ENCODE peak calls at places on chromosome 6, in ten cellular contexts. One of them, this sample, is unnamed.

GRCh38 chr6:11662323-11662722 is 116.3 kb downstream of the ADTRP start:
- DNase-seq in activated gamma-delta T cell treated with Interleukin-2 at 50 U/mL for 16 hours: no peak
- DNase-seq in stimulated activated naive B cell treated with anti-CD40 and anti-IgM and Interleukin-4, amounts not matched to agents 10 μg/mL and 1 μg/mL and 100 μg/mL, for 72 hours: no peak
- DNase-seq in stimulated activated CD4-positive, alpha-beta T cell treated with anti-CD3 and anti-CD28 coated beads, Interleukin-2, amount 100 ng/mL, for 24 hours: no peak
- DNase-seq in ELF-1: no peak
- DNase-seq in mucosa of descending colon: no peak
- DNase-seq in astrocyte of the spinal cord: no peak
- DNase-seq in H54: no peak
- DNase-seq in amniotic stem cell: no peak
- DNase-seq in iPS-NIHi11: no peak
- DNase-seq in this sample: no peak

GRCh38 chr6:106525885-106526280 is 103.4 kb downstream of the RTN4IP1 start:
- DNase-seq in astrocyte of the spinal cord: no peak
- DNase-seq in H54: no peak
- DNase-seq in amniotic stem cell: no peak
- DNase-seq in mucosa of descending colon: no peak
- DNase-seq in stimulated activated CD4-positive, alpha-beta T cell treated with anti-CD3 and anti-CD28 coated beads, Interleukin-2, amount 100 ng/mL, for 24 hours: no peak
- DNase-seq in activated gamma-delta T cell treated with Interleukin-2 at 50 U/mL for 16 hours: no peak
- DNase-seq in ELF-1: no peak
- DNase-seq in iPS-NIHi11: no peak
- DNase-seq in stimulated activated naive B cell treated with anti-CD40 and anti-IgM and Interleukin-4, amounts not matched to agents 10 μg/mL and 1 μg/mL and 100 μg/mL, for 72 hours: no peak
- DNase-seq in this sample: no peak

GRCh38 chr6:169800668-169801395 is 49.4 kb downstream of the ERMARD start:
- DNase-seq in amniotic stem cell: no peak
- DNase-seq in ELF-1: peak
- DNase-seq in activated gamma-delta T cell treated with Interleukin-2 at 50 U/mL for 16 hours: no peak
- DNase-seq in stimulated activated naive B cell treated with anti-CD40 and anti-IgM and Interleukin-4, amounts not matched to agents 10 μg/mL and 1 μg/mL and 100 μg/mL, for 72 hours: no peak
- DNase-seq in mucosa of descending colon: peak
- DNase-seq in iPS-NIHi11: no peak
- DNase-seq in stimulated activated CD4-positive, alpha-beta T cell treated with anti-CD3 and anti-CD28 coated beads, Interleukin-2, amount 100 ng/mL, for 24 hours: no peak
- DNase-seq in H54: peak
- DNase-seq in astrocyte of the spinal cord: peak
- DNase-seq in this sample: no peak

GRCh38 chr6:132236281-132236680 is 165.0 kb downstream of the MOXD1 start:
- DNase-seq in mucosa of descending colon: no peak
- DNase-seq in iPS-NIHi11: no peak
- DNase-seq in ELF-1: no peak
- DNase-seq in amniotic stem cell: no peak
- DNase-seq in stimulated activated naive B cell treated with anti-CD40 and anti-IgM and Interleukin-4, amounts not matched to agents 10 μg/mL and 1 μg/mL and 100 μg/mL, for 72 hours: no peak
- DNase-seq in H54: no peak
- DNase-seq in activated gamma-delta T cell treated with Interleukin-2 at 50 U/mL for 16 hours: no peak
- DNase-seq in stimulated activated CD4-positive, alpha-beta T cell treated with anti-CD3 and anti-CD28 coated beads, Interleukin-2, amount 100 ng/mL, for 24 hours: no peak
- DNase-seq in astrocyte of the spinal cord: no peak
- DNase-seq in this sample: no peak

GRCh38 chr6:22716721-22717120 is 147.4 kb downstream of the HDGFL1 start:
- DNase-seq in iPS-NIHi11: no peak
- DNase-seq in activated gamma-delta T cell treated with Interleukin-2 at 50 U/mL for 16 hours: no peak
- DNase-seq in stimulated activated naive B cell treated with anti-CD40 and anti-IgM and Interleukin-4, amounts not matched to agents 10 μg/mL and 1 μg/mL and 100 μg/mL, for 72 hours: no peak
- DNase-seq in stimulated activated CD4-positive, alpha-beta T cell treated with anti-CD3 and anti-CD28 coated beads, Interleukin-2, amount 100 ng/mL, for 24 hours: no peak
- DNase-seq in astrocyte of the spinal cord: no peak
- DNase-seq in ELF-1: no peak
- DNase-seq in H54: no peak
- DNase-seq in mucosa of descending colon: no peak
- DNase-seq in amniotic stem cell: no peak
- DNase-seq in this sample: no peak

GRCh38 chr6:55818482-55818881 is 56.9 kb downstream of the BMP5 start:
- DNase-seq in amniotic stem cell: no peak
- DNase-seq in H54: no peak
- DNase-seq in stimulated activated CD4-positive, alpha-beta T cell treated with anti-CD3 and anti-CD28 coated beads, Interleukin-2, amount 100 ng/mL, for 24 hours: no peak
- DNase-seq in astrocyte of the spinal cord: no peak
- DNase-seq in ELF-1: no peak
- DNase-seq in iPS-NIHi11: no peak
- DNase-seq in mucosa of descending colon: no peak
- DNase-seq in stimulated activated naive B cell treated with anti-CD40 and anti-IgM and Interleukin-4, amounts not matched to agents 10 μg/mL and 1 μg/mL and 100 μg/mL, for 72 hours: no peak
- DNase-seq in activated gamma-delta T cell treated with Interleukin-2 at 50 U/mL for 16 hours: no peak
- DNase-seq in this sample: no peak

GRCh38 chr6:163825033-163825432 is 410.5 kb downstream of the QKI start:
- DNase-seq in H54: no peak
- DNase-seq in stimulated activated CD4-positive, alpha-beta T cell treated with anti-CD3 and anti-CD28 coated beads, Interleukin-2, amount 100 ng/mL, for 24 hours: no peak
- DNase-seq in astrocyte of the spinal cord: peak
- DNase-seq in amniotic stem cell: no peak
- DNase-seq in iPS-NIHi11: no peak
- DNase-seq in ELF-1: no peak
- DNase-seq in mucosa of descending colon: no peak
- DNase-seq in stimulated activated naive B cell treated with anti-CD40 and anti-IgM and Interleukin-4, amounts not matched to agents 10 μg/mL and 1 μg/mL and 100 μg/mL, for 72 hours: no peak
- DNase-seq in activated gamma-delta T cell treated with Interleukin-2 at 50 U/mL for 16 hours: no peak
- DNase-seq in this sample: no peak

GRCh38 chr6:32177182-32177787 is 920 bp upstream of the RNF5 start:
- DNase-seq in astrocyte of the spinal cord: no peak
- DNase-seq in ELF-1: no peak
- DNase-seq in amniotic stem cell: peak
- DNase-seq in mucosa of descending colon: no peak
- DNase-seq in stimulated activated naive B cell treated with anti-CD40 and anti-IgM and Interleukin-4, amounts not matched to agents 10 μg/mL and 1 μg/mL and 100 μg/mL, for 72 hours: no peak
- DNase-seq in stimulated activated CD4-positive, alpha-beta T cell treated with anti-CD3 and anti-CD28 coated beads, Interleukin-2, amount 100 ng/mL, for 24 hours: peak
- DNase-seq in activated gamma-delta T cell treated with Interleukin-2 at 50 U/mL for 16 hours: no peak
- DNase-seq in H54: no peak
- DNase-seq in iPS-NIHi11: no peak
- DNase-seq in this sample: no peak

GRCh38 chr6:110357696-110358535 is at the start of gene METTL24:
- DNase-seq in iPS-NIHi11: peak
- DNase-seq in activated gamma-delta T cell treated with Interleukin-2 at 50 U/mL for 16 hours: peak
- DNase-seq in ELF-1: peak
- DNase-seq in mucosa of descending colon: peak
- DNase-seq in H54: no peak
- DNase-seq in stimulated activated naive B cell treated with anti-CD40 and anti-IgM and Interleukin-4, amounts not matched to agents 10 μg/mL and 1 μg/mL and 100 μg/mL, for 72 hours: peak
- DNase-seq in amniotic stem cell: no peak
- DNase-seq in astrocyte of the spinal cord: no peak
- DNase-seq in stimulated activated CD4-positive, alpha-beta T cell treated with anti-CD3 and anti-CD28 coated beads, Interleukin-2, amount 100 ng/mL, for 24 hours: peak
- DNase-seq in this sample: no peak

GRCh38 chr6:91476000-91476399 is 889.1 kb upstream of the MAP3K7 start:
- DNase-seq in iPS-NIHi11: peak
- DNase-seq in stimulated activated naive B cell treated with anti-CD40 and anti-IgM and Interleukin-4, amounts not matched to agents 10 μg/mL and 1 μg/mL and 100 μg/mL, for 72 hours: no peak
- DNase-seq in mucosa of descending colon: no peak
- DNase-seq in amniotic stem cell: no peak
- DNase-seq in H54: no peak
- DNase-seq in stimulated activated CD4-positive, alpha-beta T cell treated with anti-CD3 and anti-CD28 coated beads, Interleukin-2, amount 100 ng/mL, for 24 hours: no peak
- DNase-seq in activated gamma-delta T cell treated with Interleukin-2 at 50 U/mL for 16 hours: no peak
- DNase-seq in ELF-1: peak
- DNase-seq in astrocyte of the spinal cord: peak
- DNase-seq in this sample: no peak

GRCh38 chr6:79011940-79012339 is 66.1 kb downstream of the PHIP start:
- DNase-seq in ELF-1: no peak
- DNase-seq in stimulated activated CD4-positive, alpha-beta T cell treated with anti-CD3 and anti-CD28 coated beads, Interleukin-2, amount 100 ng/mL, for 24 hours: no peak
- DNase-seq in mucosa of descending colon: no peak
- DNase-seq in astrocyte of the spinal cord: no peak
- DNase-seq in iPS-NIHi11: no peak
- DNase-seq in activated gamma-delta T cell treated with Interleukin-2 at 50 U/mL for 16 hours: no peak
- DNase-seq in stimulated activated naive B cell treated with anti-CD40 and anti-IgM and Interleukin-4, amounts not matched to agents 10 μg/mL and 1 μg/mL and 100 μg/mL, for 72 hours: no peak
- DNase-seq in amniotic stem cell: no peak
- DNase-seq in H54: no peak
- DNase-seq in this sample: no peak

GRCh38 chr6:168195712-168196111 is 116.7 kb upstream of the FRMD1 start:
- DNase-seq in stimulated activated naive B cell treated with anti-CD40 and anti-IgM and Interleukin-4, amounts not matched to agents 10 μg/mL and 1 μg/mL and 100 μg/mL, for 72 hours: no peak
- DNase-seq in H54: no peak
- DNase-seq in stimulated activated CD4-positive, alpha-beta T cell treated with anti-CD3 and anti-CD28 coated beads, Interleukin-2, amount 100 ng/mL, for 24 hours: no peak
- DNase-seq in activated gamma-delta T cell treated with Interleukin-2 at 50 U/mL for 16 hours: no peak
- DNase-seq in mucosa of descending colon: no peak
- DNase-seq in ELF-1: no peak
- DNase-seq in amniotic stem cell: no peak
- DNase-seq in astrocyte of the spinal cord: no peak
- DNase-seq in iPS-NIHi11: no peak
- DNase-seq in this sample: no peak

GRCh38 chr6:128739112-128739511 is 143.8 kb upstream of the LAMA2 start:
- DNase-seq in astrocyte of the spinal cord: no peak
- DNase-seq in stimulated activated naive B cell treated with anti-CD40 and anti-IgM and Interleukin-4, amounts not matched to agents 10 μg/mL and 1 μg/mL and 100 μg/mL, for 72 hours: no peak
- DNase-seq in H54: no peak
- DNase-seq in mucosa of descending colon: no peak
- DNase-seq in iPS-NIHi11: no peak
- DNase-seq in amniotic stem cell: no peak
- DNase-seq in stimulated activated CD4-positive, alpha-beta T cell treated with anti-CD3 and anti-CD28 coated beads, Interleukin-2, amount 100 ng/mL, for 24 hours: no peak
- DNase-seq in activated gamma-delta T cell treated with Interleukin-2 at 50 U/mL for 16 hours: no peak
- DNase-seq in ELF-1: no peak
- DNase-seq in this sample: no peak